ENCODE peak calls at places on chromosomes 5 and 9, in eight cellular contexts. M is MG63, W is neuronal stem cell, C is esophagus squamous epithelium, F is A549, T is cardiac muscle cell, X is left ventricle myocardium inferior, J is SK-N-MC. K is an unnamed sample. For H3K9me3, the result is how much of the 10 kb centered on the place peaks cover.

GRCh38 chr5:133117930-133118445 is 66.2 kb downstream of the HSPA4 start:
- DNase-seq in M (no peak), W (no peak), C (no peak), F (no peak), T (no peak), X (no peak), J (no peak), K (no peak)

GRCh38 chr9:7439355-7439978 is 360.1 kb downstream of the DMAC1 start:
- DNase-seq in M (peak), W (no peak), C (no peak), F (no peak), T (peak), X (no peak), J (no peak), K (no peak)

GRCh38 chr5:109880907-109881685 is 191.4 kb downstream of the MAN2A1 start:
- DNase-seq in M (no peak), W (no peak), C (no peak), F (no peak), T (peak), X (no peak), J (no peak), K (no peak)

GRCh38 chr5:86979801-86980510 is 287.7 kb upstream of the RASA1 start:
- DNase-seq in M (peak), W (no peak), C (no peak), F (peak), T (peak), X (no peak), J (no peak), K (no peak)

GRCh38 chr5:6708814-6709213 is 4.4 kb upstream of the TENT4A start:
- DNase-seq in M (no peak), W (no peak), C (no peak), F (no peak), T (no peak), X (peak), J (no peak), K (no peak)

GRCh38 chr5:140549237-140550144 is 2.0 kb downstream of the EIF4EBP3 start:
- DNase-seq in M (peak), W (no peak), C (no peak), F (no peak), T (peak), X (no peak), J (no peak), K (no peak)

GRCh38 chr9:92720209-92720765 is 44.3 kb downstream of the BICD2 start:
- DNase-seq in M (no peak), W (no peak), C (no peak), F (no peak), T (no peak), X (no peak), J (no peak), K (no peak)

GRCh38 chr5:158716668-158717067 is 383.0 kb downstream of the EBF1 start:
- DNase-seq in M (no peak), W (no peak), C (no peak), F (no peak), T (peak), X (no peak), J (no peak), K (no peak)

GRCh38 chr5:62143268-62144229 is 162.5 kb upstream of the KIF2A start:
- DNase-seq in M (no peak), W (peak), C (no peak), F (peak), T (peak), X (no peak), J (peak), K (no peak)

GRCh38 chr9:3980212-3980611 is 319.7 kb downstream of the GLIS3 start:
- DNase-seq in M (no peak), W (no peak), C (no peak), F (no peak), T (no peak), X (no peak), J (no peak), K (no peak)

GRCh38 chr9:125133403-125134316 is 9.7 kb downstream of the SCAI start:
- DNase-seq in M (no peak), W (no peak), C (no peak), F (no peak), T (no peak), X (no peak), J (no peak), K (no peak)

GRCh38 chr5:76446776-76447175 is 43.7 kb downstream of the IQGAP2 start:
- DNase-seq in M (no peak), W (no peak), C (no peak), F (no peak), T (no peak), X (no peak), J (no peak), K (no peak)

GRCh38 chr5:68494771-68495170 is 279.2 kb downstream of the PIK3R1 start:
- DNase-seq in M (no peak), W (no peak), C (no peak), F (no peak), T (no peak), X (no peak), J (no peak), K (no peak)

GRCh38 chr9:34233691-34234090 is 54.8 kb downstream of the UBAP1 start:
- DNase-seq in M (no peak), W (no peak), C (no peak), F (no peak), T (no peak), X (no peak), J (no peak), K (no peak)

GRCh38 chr5:160470437-160471341 is 49.0 kb downstream of the PTTG1 start:
- DNase-seq in M (no peak), W (no peak), C (no peak), F (no peak), T (peak), X (no peak), J (no peak), K (no peak)

GRCh38 chr9:113210815-113211214 is 10.3 kb downstream of the FKBP15 start:
- DNase-seq in M (no peak), W (no peak), C (no peak), F (no peak), T (no peak), X (no peak), J (no peak), K (no peak)

GRCh38 chr5:6408627-6409446 is 30.5 kb upstream of the MED10 start:
- DNase-seq in M (no peak), W (no peak), C (no peak), F (no peak), T (peak), X (no peak), J (no peak), K (no peak)

GRCh38 chr9:94480205-94480604 is 74.7 kb upstream of the PCAT7 start:
- DNase-seq in M (no peak), W (no peak), C (no peak), F (no peak), T (no peak), X (no peak), J (no peak), K (no peak)

GRCh38 chr9:127256324-127256723 is 8.2 kb upstream of the GARNL3 start:
- DNase-seq in M (no peak), W (no peak), C (no peak), F (no peak), T (no peak), X (no peak), J (no peak), K (no peak)

GRCh38 chr5:36252722-36253340 is 11.1 kb upstream of the NADK2 start:
- DNase-seq in M (no peak), W (no peak), C (no peak), F (no peak), T (peak), X (no peak), J (no peak), K (no peak)

GRCh38 chr5:172740483-172741205 is 30.4 kb downstream of the DUSP1 start:
- DNase-seq in M (peak), W (no peak), C (no peak), F (peak), T (peak), X (peak), J (no peak), K (no peak)

GRCh38 chr9:94630281-94630680 is 9.0 kb downstream of the FBP1 start:
- DNase-seq in M (no peak), W (no peak), C (no peak), F (no peak), T (no peak), X (no peak), J (no peak), K (no peak)

GRCh38 chr5:137146402-137146889 is 352.7 kb downstream of the SPOCK1 start:
- DNase-seq in M (peak), W (no peak), C (no peak), F (peak), T (peak), X (no peak), J (no peak), K (no peak)

GRCh38 chr5:142655339-142656267 is 30.3 kb downstream of the FGF1 start:
- DNase-seq in M (peak), W (peak), C (no peak), F (peak), T (peak), X (peak), J (peak), K (peak)

GRCh38 chr5:142653321-142653720 is 32.6 kb downstream of the FGF1 start:
- DNase-seq in M (no peak), W (no peak), C (no peak), F (no peak), T (no peak), X (no peak), J (no peak), K (no peak)

GRCh38 chr5:142657446-142657845 is 28.4 kb downstream of the FGF1 start:
- DNase-seq in M (no peak), W (no peak), C (no peak), F (no peak), T (no peak), X (no peak), J (no peak), K (no peak)

GRCh38 chr5:142652563-142652962 is 33.3 kb downstream of the FGF1 start:
- DNase-seq in M (no peak), W (no peak), C (no peak), F (no peak), T (no peak), X (no peak), J (no peak), K (no peak)

GRCh38 chr5:142654578-142655042 is 31.3 kb downstream of the FGF1 start:
- DNase-seq in M (no peak), W (no peak), C (no peak), F (peak), T (no peak), X (no peak), J (no peak), K (no peak)
- H3K4me3 ChIP-seq in M (no peak), W (no peak), C (no peak), F (no peak), T (no peak), X (no peak), J (no peak), K (no peak)

DNA sequence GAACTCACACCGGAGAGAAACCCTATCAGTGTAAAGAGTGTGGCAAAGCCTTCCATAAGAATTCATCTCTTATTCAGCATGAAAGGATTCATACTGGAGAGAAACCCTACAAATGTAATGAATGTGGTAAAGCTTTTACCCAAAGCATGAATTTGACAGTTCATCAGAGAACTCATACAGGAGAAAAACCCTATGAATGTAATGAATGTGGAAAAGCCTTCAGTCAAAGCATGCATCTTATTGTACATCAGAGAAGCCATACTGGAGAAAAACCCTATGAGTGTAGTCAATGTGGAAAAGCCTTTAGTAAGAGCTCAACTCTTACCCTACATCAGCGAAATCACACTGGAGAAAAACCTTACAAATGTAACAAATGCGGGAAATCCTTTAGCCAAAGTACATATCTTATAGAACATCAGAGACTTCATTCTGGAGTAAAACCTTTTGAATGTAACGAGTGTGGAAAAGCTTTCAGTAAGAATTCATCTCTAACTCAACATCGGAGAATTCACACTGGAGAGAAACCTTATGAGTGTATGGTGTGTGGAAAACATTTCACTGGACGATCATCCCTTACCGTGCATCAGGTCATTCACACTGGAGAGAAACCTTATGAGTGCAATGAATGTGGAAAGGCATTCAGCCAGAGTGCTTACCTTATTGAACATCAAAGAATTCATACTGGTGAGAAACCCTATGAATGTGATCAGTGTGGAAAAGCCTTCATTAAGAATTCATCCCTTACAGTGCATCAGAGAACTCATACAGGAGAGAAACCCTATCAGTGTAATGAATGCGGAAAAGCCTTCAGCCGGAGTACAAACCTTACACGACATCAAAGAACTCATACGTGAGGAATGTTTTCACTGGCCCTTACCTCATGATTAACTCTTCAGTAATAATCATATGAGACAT is 8.9 kb upstream of the ZNF454 start:
- DNase-seq in M (no peak), W (no peak), C (no peak), F (no peak), T (no peak), X (no peak), J (no peak), K (no peak)
- H3K9me3 ChIP-seq in M (half or more), W (half or more), C (half or more), F (half or more), T (under half), X (half or more), J (under half), K (half or more)

GRCh38 chr9:71119746-71120145 is 1.7 kb downstream of the TRPM3 start:
- DNase-seq in M (no peak), W (peak), C (no peak), F (no peak), T (no peak), X (no peak), J (no peak), K (no peak)
- H3K4me3 ChIP-seq in M (no peak), W (peak), C (no peak), F (no peak), T (no peak), X (no peak), J (no peak), K (no peak)

DNA sequence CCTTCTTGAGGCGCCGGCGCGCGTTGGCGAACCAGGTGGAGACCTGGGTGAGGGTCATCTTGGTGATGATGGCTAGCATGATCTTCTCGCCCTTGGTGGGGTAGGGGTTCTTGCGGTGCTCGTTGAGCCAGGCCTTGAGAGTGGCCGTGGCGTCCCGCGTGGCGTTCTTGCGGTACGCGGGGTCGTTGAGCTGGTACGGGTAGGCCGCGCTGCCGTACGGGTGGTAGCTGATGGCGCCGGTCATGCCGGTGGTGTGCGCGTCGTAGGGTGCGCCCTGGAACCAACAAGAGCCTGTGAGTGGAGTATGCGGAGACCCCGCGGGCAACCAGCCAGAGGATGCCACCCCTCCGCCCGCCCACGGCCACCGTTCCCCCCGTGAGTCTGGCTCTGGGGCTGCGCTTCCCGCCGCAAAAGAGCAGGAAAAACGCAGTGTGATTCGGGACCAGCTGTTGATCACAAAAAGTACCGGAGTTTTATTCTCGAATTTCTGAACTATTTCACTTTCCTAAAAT is 1.9 kb downstream of the IRX2 start:
- DNase-seq in M (no peak), W (no peak), C (no peak), F (no peak), T (no peak), X (no peak), J (no peak), K (no peak)
- H3K9me3 ChIP-seq in M (under half), W (under half), C (under half), F (under half), T (under half), X (under half), J (under half), K (under half)

GRCh38 chr5:181184845-181185216 is 20.2 kb downstream of the TRIM7 start:
- DNase-seq in M (no peak), W (no peak), C (no peak), F (peak), T (no peak), X (no peak), J (no peak), K (no peak)
- H3K4me3 ChIP-seq in M (peak), W (no peak), C (peak), F (peak), T (no peak), X (peak), J (peak), K (no peak)